ENCODE peak calls at places on chromosome 20, in five cellular contexts. R is progenitor cell of endocrine pancreas; G is CD8-positive, alpha-beta memory T cell; W is NAMALWA; C is heart right ventricle. O is an unnamed sample.

GRCh38 chr20:32578840-32579239 is 6.3 kb downstream of the NOL4L start:
- DNase-seq in R (no peak), G (no peak), W (no peak), C (no peak), O (no peak)

GRCh38 chr20:41392871-41393704 is 26.5 kb upstream of the EMILIN3 start:
- DNase-seq in R (no peak), G (no peak), W (no peak), C (peak), O (no peak)

GRCh38 chr20:36506253-36506652 is 35.1 kb upstream of the MYL9 start:
- DNase-seq in R (no peak), G (peak), W (peak), C (no peak), O (no peak)

GRCh38 chr20:15061955-15062354 is 724.5 kb upstream of the FLRT3 start:
- DNase-seq in R (no peak), G (no peak), W (no peak), C (no peak), O (no peak)

GRCh38 chr20:53692465-53693067 is 98.9 kb upstream of the ZNF217 start:
- DNase-seq in R (no peak), G (no peak), W (no peak), C (peak), O (no peak)

GRCh38 chr20:1240549-1240948 is 14.7 kb downstream of the RAD21L1 start:
- DNase-seq in R (no peak), G (no peak), W (no peak), C (no peak), O (no peak)

GRCh38 chr20:23187759-23188158 is 101.6 kb upstream of the CD93 start:
- DNase-seq in R (no peak), G (no peak), W (no peak), C (peak), O (no peak)

GRCh38 chr20:44961024-44961866 is 1.0 kb upstream of the TOMM34 start:
- DNase-seq in R (no peak), G (no peak), W (no peak), C (no peak), O (no peak)

GRCh38 chr20:17966432-17967312 is 1.9 kb downstream of the SNX5 start:
- DNase-seq in R (no peak), G (peak), W (peak), C (no peak), O (no peak)

O was measured in activated effector memory CD4-positive, alpha-beta T cell treated with Interleukin-2 at 50 U/mL for 16 hours.